ENCODE peak calls at places on chromosome 7, in five cellular contexts. D, V, E, L and Y are unnamed samples. For H3K9me2, the result is how much of the 10 kb centered on the place peaks cover.

GRCh38 chr7:101814081-101814995 is 3.1 kb upstream of the CUX1 start:
- DNase-seq in D (peak), V (peak), E (no peak), L (peak), Y (peak)

GRCh38 chr7:85030893-85031292 is 156.0 kb downstream of the SEMA3D start:
- DNase-seq in D (peak), V (peak), E (peak), L (peak), Y (peak)

GRCh38 chr7:92461027-92462003 is 14.0 kb downstream of the GATAD1 start:
- DNase-seq in D (peak), V (peak), E (peak), L (peak), Y (peak)

GRCh38 chr7:35241884-35242283 is 12.0 kb downstream of the TBX20 start:
- DNase-seq in D (peak), V (peak), E (no peak), L (no peak), Y (no peak)

GRCh38 chr7:69429817-69430501 is 168.3 kb upstream of the AUTS2 start:
- DNase-seq in D (no peak), V (no peak), E (no peak), L (peak), Y (no peak)

GRCh38 chr7:115707236-115707635 is 323.3 kb downstream of the TFEC start:
- DNase-seq in D (peak), V (peak), E (peak), L (peak), Y (peak)

GRCh38 chr7:42426163-42426562 is 189.2 kb upstream of the GLI3 start:
- DNase-seq in D (no peak), V (peak), E (no peak), L (peak), Y (no peak)

GRCh38 chr7:2242541-2243482 is 786 bp downstream of the NUDT1 start:
- DNase-seq in D (peak), V (peak), E (no peak), L (peak), Y (peak)

GRCh38 chr7:105788356-105788755 is 88.0 kb downstream of the ATXN7L1 start:
- DNase-seq in D (no peak), V (no peak), E (no peak), L (no peak), Y (no peak)

GRCh38 chr7:107528461-107528860 is 35.3 kb downstream of the COG5 start:
- DNase-seq in D (no peak), V (peak), E (no peak), L (peak), Y (no peak)

GRCh38 chr7:158538156-158538946 is 49.3 kb downstream of the PTPRN2 start:
- DNase-seq in D (no peak), V (no peak), E (no peak), L (no peak), Y (no peak)

GRCh38 chr7:13745530-13745929 is 243.9 kb downstream of the ETV1 start:
- DNase-seq in D (no peak), V (no peak), E (no peak), L (no peak), Y (no peak)

GRCh38 chr7:112204776-112205347 is 1.3 kb downstream of the DOCK4 start:
- DNase-seq in D (peak), V (peak), E (no peak), L (peak), Y (peak)

GRCh38 chr7:43666938-43667337 is 62.4 kb downstream of the COA1 start:
- DNase-seq in D (no peak), V (peak), E (no peak), L (peak), Y (no peak)

GRCh38 chr7:69585169-69585568 is 13.1 kb upstream of the AUTS2 start:
- DNase-seq in D (no peak), V (no peak), E (no peak), L (no peak), Y (no peak)

GRCh38 chr7:27088002-27088931 is 7.5 kb downstream of the HOXA1 start:
- DNase-seq in D (no peak), V (no peak), E (no peak), L (peak), Y (no peak)

GRCh38 chr7:155021699-155022145 is 18.8 kb upstream of the PAXIP1 start:
- DNase-seq in D (no peak), V (no peak), E (no peak), L (no peak), Y (no peak)

GRCh38 chr7:6423942-6424701 is 23.6 kb downstream of the DAGLB start:
- DNase-seq in D (no peak), V (peak), E (no peak), L (peak), Y (no peak)

GRCh38 chr7:33039257-33039904 is 23.2 kb downstream of the NT5C3A start:
- DNase-seq in D (peak), V (no peak), E (no peak), L (peak), Y (peak)

GRCh38 chr7:105367458-105367857 is 21.3 kb downstream of the SRPK2 start:
- DNase-seq in D (no peak), V (no peak), E (no peak), L (no peak), Y (no peak)

GRCh38 chr7:2470204-2471021 is 5.8 kb downstream of the GRIFIN start:
- DNase-seq in D (no peak), V (no peak), E (no peak), L (no peak), Y (no peak)

GRCh38 chr7:158324397-158325360 is 262.9 kb downstream of the PTPRN2 start:
- DNase-seq in D (no peak), V (no peak), E (no peak), L (no peak), Y (no peak)

GRCh38 chr7:18574676-18575075 is 79.1 kb downstream of the HDAC9 start:
- DNase-seq in D (no peak), V (no peak), E (no peak), L (no peak), Y (no peak)

GRCh38 chr7:65411249-65411648 is 37.6 kb downstream of the ZNF92 start:
- DNase-seq in D (no peak), V (no peak), E (no peak), L (no peak), Y (no peak)

GRCh38 chr7:150850273-150850672 is 2.0 kb upstream of the AOC1 start:
- DNase-seq in D (no peak), V (no peak), E (no peak), L (no peak), Y (no peak)

GRCh38 chr7:94161476-94161875 is 157.3 kb upstream of the BET1 start:
- DNase-seq in D (no peak), V (no peak), E (no peak), L (no peak), Y (no peak)

GRCh38 chr7:116834815-116835533 is 27.4 kb upstream of the CAPZA2 start:
- DNase-seq in D (no peak), V (peak), E (no peak), L (peak), Y (no peak)

GRCh38 chr7:8597565-8597964 is 164.2 kb downstream of the NXPH1 start:
- DNase-seq in D (no peak), V (no peak), E (no peak), L (no peak), Y (no peak)

GRCh38 chr7:140911746-140912145 is 13.0 kb downstream of the BRAF start:
- DNase-seq in D (no peak), V (no peak), E (no peak), L (no peak), Y (no peak)

GRCh38 chr7:153886506-153887391 is 165.4 kb upstream of the DPP6 start:
- DNase-seq in D (no peak), V (no peak), E (no peak), L (peak), Y (no peak)

DNA sequence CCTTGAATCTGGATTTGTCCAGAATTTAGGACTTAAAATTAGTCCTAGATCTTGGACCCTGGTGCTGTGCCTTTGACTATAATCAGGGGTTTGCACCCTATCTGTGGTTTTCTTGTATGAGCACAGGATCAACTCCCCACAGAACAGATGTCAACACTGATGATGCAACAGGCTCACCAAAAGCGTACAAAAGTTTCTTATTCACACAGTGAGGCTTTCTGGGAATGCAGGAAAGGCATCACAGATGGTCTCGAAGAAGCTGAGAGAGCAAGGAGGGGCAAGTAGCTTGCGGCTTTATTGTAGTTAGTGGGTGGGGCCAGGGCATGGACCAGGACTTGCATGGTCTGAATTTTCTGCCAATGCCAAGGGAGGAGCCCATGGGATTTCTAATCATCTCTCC is 46.2 kb downstream of the SEC61G start:
- DNase-seq in D (no peak), V (no peak), E (no peak), L (no peak), Y (no peak)
- H3K9me2 ChIP-seq in D (under half), V (under half), E (under half), L (under half), Y (under half)

DNA sequence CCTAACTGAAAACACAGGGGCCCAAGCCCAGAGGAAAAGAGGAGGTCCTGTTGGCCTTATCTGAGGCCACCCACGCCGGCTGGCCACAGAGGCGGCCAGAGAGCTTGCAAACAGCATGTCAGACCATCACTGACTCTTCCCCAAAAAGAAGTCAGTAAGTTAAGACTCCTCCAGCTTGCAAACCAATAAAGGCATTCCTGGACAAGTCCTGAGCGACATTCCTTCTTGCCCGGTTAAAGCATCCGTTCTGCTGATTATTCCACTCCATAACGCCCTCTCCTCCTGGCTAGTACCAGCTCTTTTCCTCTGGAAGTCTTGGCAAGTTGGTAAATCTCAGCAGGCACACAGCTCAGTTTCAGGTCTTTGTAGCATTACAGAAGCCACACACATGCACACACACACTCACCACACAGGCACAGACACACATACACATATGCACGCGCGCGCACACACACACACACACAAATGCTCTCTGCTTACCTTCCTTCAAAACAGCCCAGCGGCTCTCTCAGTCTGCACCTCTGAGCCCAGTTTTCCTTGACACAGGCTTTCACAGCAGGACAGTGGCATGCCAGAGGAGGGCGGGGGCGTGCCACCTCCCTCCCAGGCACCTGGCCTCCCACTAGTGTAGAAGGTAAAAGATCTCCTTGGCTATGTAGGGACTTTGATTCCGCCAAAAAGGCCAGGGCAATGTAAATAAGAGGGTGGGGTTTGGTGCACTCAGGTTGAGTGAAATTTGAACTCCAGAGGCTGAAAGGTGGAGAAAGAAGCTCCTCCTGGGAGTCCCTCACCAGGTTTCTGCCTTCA is 201.4 kb downstream of the TNS3 start:
- DNase-seq in D (no peak), V (peak), E (no peak), L (no peak), Y (no peak)
- H3K4me2 ChIP-seq in D (no peak), V (peak), E (peak), L (no peak), Y (no peak)

DNA sequence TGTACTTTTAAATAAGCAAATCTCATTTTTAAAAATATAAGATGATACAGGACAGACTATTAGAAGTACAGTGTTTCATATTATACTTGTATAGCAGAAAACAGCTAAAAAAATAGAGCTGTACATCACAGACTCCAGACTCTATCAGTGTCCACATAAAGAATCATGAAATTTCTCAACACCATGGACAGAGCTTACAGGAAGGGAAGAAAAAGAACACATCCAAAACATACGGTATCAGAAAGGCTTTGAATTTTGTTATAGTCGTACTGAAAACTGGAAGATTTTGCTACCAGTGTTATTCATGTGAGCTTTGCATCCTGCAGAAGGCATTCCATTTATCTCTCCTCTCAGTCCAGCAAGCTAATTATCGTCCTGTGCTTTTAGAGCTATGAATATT is 183.2 kb upstream of the PTPRZ1 start:
- DNase-seq in D (no peak), V (no peak), E (no peak), L (no peak), Y (no peak)
- H3K9me2 ChIP-seq in D (under half), V (under half), E (under half), L (under half), Y (under half)

GRCh38 chr7:25672476-25672875 is 444.2 kb upstream of the NPVF start:
- DNase-seq in D (no peak), V (no peak), E (no peak), L (no peak), Y (no peak)

GRCh38 chr7:25669954-25670841 is 441.9 kb upstream of the NPVF start:
- DNase-seq in D (no peak), V (no peak), E (no peak), L (no peak), Y (no peak)

GRCh38 chr7:25666671-25667060 is 438.4 kb upstream of the NPVF start:
- DNase-seq in D (no peak), V (no peak), E (no peak), L (no peak), Y (no peak)

GRCh38 chr7:25669300-25669781 is 441.1 kb upstream of the NPVF start:
- DNase-seq in D (no peak), V (no peak), E (no peak), L (no peak), Y (no peak)

GRCh38 chr7:25671087-25671486 is 442.8 kb upstream of the NPVF start:
- DNase-seq in D (no peak), V (no peak), E (no peak), L (no peak), Y (no peak)
- H3K4me2 ChIP-seq in D (no peak), V (no peak), E (no peak), L (no peak), Y (no peak)

GRCh38 chr7:131897016-131897789 is 340.8 kb upstream of the PODXL start:
- DNase-seq in D (no peak), V (peak), E (peak), L (peak), Y (no peak)
- H3K9me2 ChIP-seq in D (under half), V (under half), E (under half), L (under half), Y (under half)

GRCh38 chr7:100156331-100157068 is 2.0 kb downstream of the TRAPPC14 start:
- DNase-seq in D (no peak), V (no peak), E (no peak), L (no peak), Y (no peak)
- H3K4me2 ChIP-seq in D (no peak), V (peak), E (peak), L (no peak), Y (peak)